ENCODE peak calls at places on chromosomes 6 and 20, in eight cellular contexts. T is choroid plexus epithelial cell, P is fibroblast of the aortic adventitia, I is cardiac fibroblast, D is PC-3, O is GM23338, K is PC-9, W is mucosa of descending colon. E is an unnamed sample.

GRCh38 chr6:160374836-160375560 is 26.8 kb downstream of the SLC22A3 start:
- DNase-seq in T (no peak), P (no peak), I (no peak), D (no peak), O (no peak), K (no peak), W (no peak), E (no peak)

GRCh38 chr20:3312940-3313656 is 74.1 kb upstream of the SLC4A11 start:
- DNase-seq in T (peak), P (peak), I (peak), D (peak), O (no peak), K (peak), W (no peak), E (peak)

GRCh38 chr6:12962995-12963394 is 246.4 kb downstream of the PHACTR1 start:
- DNase-seq in T (peak), P (peak), I (peak), D (no peak), O (no peak), K (no peak), W (no peak), E (no peak)

GRCh38 chr20:2246081-2246491 is 49.7 kb upstream of the TGM3 start:
- DNase-seq in T (no peak), P (no peak), I (no peak), D (no peak), O (peak), K (no peak), W (no peak), E (no peak)

GRCh38 chr6:1082040-1082935 is 229.6 kb upstream of the FOXQ1 start:
- DNase-seq in T (peak), P (peak), I (no peak), D (peak), O (no peak), K (no peak), W (no peak), E (peak)

GRCh38 chr6:21045135-21045616 is 510.9 kb downstream of the CDKAL1 start:
- DNase-seq in T (peak), P (peak), I (no peak), D (no peak), O (no peak), K (no peak), W (no peak), E (peak)

GRCh38 chr6:127300411-127300810 is 33.7 kb downstream of the RNF146 start:
- DNase-seq in T (peak), P (peak), I (peak), D (peak), O (peak), K (no peak), W (no peak), E (no peak)

GRCh38 chr6:4125500-4125899 is 9.9 kb downstream of the ECI2 start:
- DNase-seq in T (peak), P (no peak), I (no peak), D (no peak), O (no peak), K (no peak), W (no peak), E (no peak)

GRCh38 chr20:61271273-61272221 is 19.5 kb downstream of the CDH4 start:
- DNase-seq in T (peak), P (no peak), I (no peak), D (no peak), O (no peak), K (no peak), W (no peak), E (no peak)

GRCh38 chr20:62739067-62739466 is 30.4 kb downstream of the NTSR1 start:
- DNase-seq in T (no peak), P (no peak), I (no peak), D (no peak), O (no peak), K (no peak), W (no peak), E (no peak)

GRCh38 chr6:96907498-96907897 is 9.8 kb upstream of the NDUFAF4 start:
- DNase-seq in T (peak), P (peak), I (peak), D (no peak), O (no peak), K (no peak), W (no peak), E (no peak)

GRCh38 chr20:19909696-19910095 is 107.5 kb upstream of the NAA20 start:
- DNase-seq in T (no peak), P (peak), I (peak), D (no peak), O (no peak), K (peak), W (peak), E (no peak)

GRCh38 chr6:148999501-148999900 is 252.7 kb downstream of the UST start:
- DNase-seq in T (peak), P (peak), I (peak), D (peak), O (no peak), K (no peak), W (no peak), E (no peak)

GRCh38 chr20:17680836-17681740 is 954 bp downstream of the RRBP1 start:
- DNase-seq in T (peak), P (peak), I (peak), D (peak), O (peak), K (peak), W (peak), E (no peak)
- TF ChIP-seq CTCF in T (peak), P (peak), I (peak), D (peak), O (peak), K (peak), W (peak), E (peak)

GRCh38 chr6:165637591-165637990 is 25.4 kb downstream of the PDE10A start:
- DNase-seq in T (peak), P (no peak), I (peak), D (no peak), O (no peak), K (no peak), W (no peak), E (peak)
- H3K4me3 ChIP-seq in T (peak), P (no peak), I (peak), D (no peak), O (peak), K (no peak), W (no peak), E (peak)

DNA sequence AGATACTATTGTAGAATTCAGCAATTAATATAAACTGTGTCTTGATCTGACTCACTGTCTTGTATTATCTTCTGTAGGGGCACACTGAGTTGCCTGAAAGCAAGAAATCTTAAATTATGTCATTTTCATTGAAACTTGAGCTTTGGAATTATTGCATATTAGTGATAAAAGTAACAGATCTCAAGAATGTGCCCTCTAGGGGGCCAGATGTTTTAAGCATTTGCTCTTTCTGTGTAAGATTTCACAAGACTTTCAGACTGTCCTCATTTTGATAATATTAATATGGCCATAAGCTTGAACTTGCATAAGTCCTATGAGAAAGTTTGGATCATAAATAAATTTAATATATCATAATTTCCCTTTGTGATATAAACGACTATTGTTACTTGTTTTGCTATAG is 55.5 kb upstream of the MYO6 start:
- DNase-seq in T (peak), P (peak), I (peak), D (peak), O (no peak), K (no peak), W (no peak), E (no peak)
- TF ChIP-seq CTCF in T (peak), P (no peak), I (no peak), D (peak), O (no peak), K (peak), W (no peak), E (peak)

GRCh38 chr20:22770240-22770800 is 185.9 kb upstream of the FOXA2 start:
- DNase-seq in T (no peak), P (no peak), I (peak), D (no peak), O (no peak), K (no peak), W (no peak), E (no peak)
- H3K4me3 ChIP-seq in T (no peak), P (no peak), I (no peak), D (no peak), O (no peak), K (no peak), W (no peak), E (no peak)

GRCh38 chr6:169800668-169801395 is 49.4 kb downstream of the ERMARD start:
- DNase-seq in T (peak), P (peak), I (peak), D (peak), O (no peak), K (peak), W (no peak), E (peak)
- TF ChIP-seq CTCF in T (no peak), P (no peak), I (no peak), D (no peak), O (peak), K (no peak), W (no peak), E (no peak)

GRCh38 chr6:44222987-44223470 is 366 bp upstream of the SLC29A1 start:
- DNase-seq in T (no peak), P (no peak), I (no peak), D (peak), O (peak), K (no peak), W (no peak), E (no peak)
- H3K4me3 ChIP-seq in T (peak), P (peak), I (peak), D (peak), O (peak), K (peak), W (no peak), E (peak)

GRCh38 chr6:79737172-79737571 is 106.0 kb downstream of the SH3BGRL2 start:
- DNase-seq in T (peak), P (peak), I (no peak), D (peak), O (no peak), K (no peak), W (peak), E (no peak)
- TF ChIP-seq CTCF in T (no peak), P (no peak), I (no peak), D (no peak), O (no peak), K (no peak), W (no peak), E (no peak)

DNA sequence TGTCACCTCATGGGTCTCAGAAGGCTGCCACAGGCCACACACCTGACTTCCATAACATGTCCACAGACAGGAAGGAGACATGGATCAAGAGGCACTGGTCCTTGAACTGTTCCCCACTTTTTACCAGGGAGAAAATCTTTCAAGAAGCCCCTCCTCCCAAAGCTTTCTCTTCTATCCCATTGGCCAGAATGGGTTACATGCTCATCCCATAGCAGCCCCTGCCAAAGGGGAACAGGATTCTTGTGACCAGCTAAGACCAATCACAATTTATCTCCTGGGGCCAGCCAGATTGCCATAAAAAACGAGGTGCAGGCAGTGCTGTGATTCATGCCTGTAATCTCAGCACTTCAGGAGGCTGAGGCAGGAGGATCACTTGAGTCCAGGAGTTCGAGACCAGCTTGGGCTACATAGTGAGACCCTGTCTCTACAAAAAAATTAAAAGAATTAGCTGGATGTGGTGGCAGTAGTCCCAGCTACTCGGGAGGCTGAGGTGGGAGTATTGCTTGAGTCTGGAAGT is 59.4 kb downstream of the TMEM242 start:
- DNase-seq in T (no peak), P (no peak), I (no peak), D (no peak), O (no peak), K (no peak), W (no peak), E (no peak)
- H3K4me3 ChIP-seq in T (no peak), P (no peak), I (no peak), D (no peak), O (no peak), K (no peak), W (no peak), E (no peak)